ENCODE peak calls at places on chromosomes 2 and 18, in six cellular contexts. U, T, O, C, B and P are unnamed samples.

GRCh38 chr2:64653174-64654062 is at the start of gene SERTAD2:
- DNase-seq in U (peak; percentile 88), T (peak; percentile 87), O (peak; percentile 87), C (peak; percentile 74), B (peak; percentile 91), P (no peak)

GRCh38 chr2:16900405-16901025 is 234.9 kb upstream of the CYRIA start:
- DNase-seq in U (no peak), T (no peak), O (no peak), C (no peak), B (no peak), P (no peak)

GRCh38 chr2:3277050-3277747 is 100.4 kb downstream of the EIPR1 start:
- DNase-seq in U (peak; percentile 5), T (no peak), O (peak; percentile 8), C (no peak), B (no peak), P (no peak)

GRCh38 chr2:107467414-107467813 is 359.3 kb upstream of the RGPD4 start:
- DNase-seq in U (no peak), T (no peak), O (no peak), C (no peak), B (no peak), P (no peak)

GRCh38 chr18:23356915-23357421 is 96.1 kb upstream of the RIOK3 start:
- DNase-seq in U (no peak), T (no peak), O (no peak), C (no peak), B (no peak), P (peak; percentile 73)

GRCh38 chr2:24819442-24820174 is 26.4 kb downstream of the CENPO start:
- DNase-seq in U (no peak), T (no peak), O (no peak), C (no peak), B (no peak), P (no peak)

GRCh38 chr2:233832869-233833812 is 21.2 kb downstream of the HJURP start:
- DNase-seq in U (no peak), T (no peak), O (no peak), C (no peak), B (peak; percentile 18), P (no peak)

GRCh38 chr2:46230115-46230571 is 67.1 kb upstream of the EPAS1 start:
- DNase-seq in U (peak; percentile 53), T (no peak), O (peak; percentile 15), C (peak; percentile 16), B (no peak), P (no peak)

GRCh38 chr2:42132966-42133641 is 36.0 kb upstream of the EML4 start:
- DNase-seq in U (peak; percentile 90), T (peak; percentile 86), O (peak; percentile 95), C (peak; percentile 41), B (peak; percentile 85), P (peak; percentile 93)

GRCh38 chr2:234853739-234854138 is 98.1 kb upstream of the SH3BP4 start:
- DNase-seq in U (no peak), T (no peak), O (no peak), C (no peak), B (no peak), P (no peak)

GRCh38 chr2:216320852-216321251 is 51.4 kb downstream of the MARCHF4 start:
- DNase-seq in U (no peak), T (no peak), O (no peak), C (no peak), B (no peak), P (no peak)

GRCh38 chr2:66571873-66572272 is 136.9 kb downstream of the MEIS1 start:
- DNase-seq in U (no peak), T (no peak), O (no peak), C (no peak), B (no peak), P (no peak)

GRCh38 chr2:231433990-231434389 is 30.3 kb downstream of the NCL start:
- DNase-seq in U (no peak), T (no peak), O (no peak), C (no peak), B (no peak), P (no peak)

GRCh38 chr2:128282246-128282975 is 36.3 kb downstream of the HS6ST1 start:
- DNase-seq in U (no peak), T (no peak), O (peak; percentile 41), C (no peak), B (no peak), P (no peak)

GRCh38 chr18:7908686-7909299 is 341.7 kb downstream of the PTPRM start:
- DNase-seq in U (no peak), T (no peak), O (no peak), C (no peak), B (no peak), P (no peak)

GRCh38 chr2:227826019-227826521 is 12.4 kb downstream of the CCL20 start:
- DNase-seq in U (no peak), T (no peak), O (no peak), C (no peak), B (peak; percentile 47), P (no peak)

GRCh38 chr2:180012523-180012922 is 5.4 kb upstream of the CWC22 start:
- DNase-seq in U (no peak), T (no peak), O (no peak), C (no peak), B (no peak), P (no peak)

GRCh38 chr2:188406414-188406813 is 114.7 kb downstream of the GULP1 start:
- DNase-seq in U (no peak), T (no peak), O (no peak), C (no peak), B (no peak), P (no peak)

GRCh38 chr2:121689356-121689755 is 40.1 kb upstream of the CLASP1 start:
- DNase-seq in U (no peak), T (no peak), O (peak; percentile 24), C (no peak), B (no peak), P (no peak)

GRCh38 chr2:240232961-240233890 is 92.8 kb upstream of the OTOS start:
- DNase-seq in U (peak; percentile 76), T (peak; percentile 89), O (peak; percentile 98), C (peak; percentile 94), B (peak; percentile 82), P (no peak)

GRCh38 chr18:13452851-13453524 is 234.4 kb downstream of the LDLRAD4 start:
- DNase-seq in U (no peak), T (peak; percentile 6), O (no peak), C (no peak), B (no peak), P (no peak)

GRCh38 chr18:261398-262073 is 6.3 kb downstream of the THOC1 start:
- DNase-seq in U (no peak), T (no peak), O (no peak), C (no peak), B (no peak), P (no peak)
- H3K4me3 ChIP-seq in U (no peak overlapping the region), T (no peak overlapping the region), O (no peak overlapping the region), C (no peak overlapping the region), B (no peak overlapping the region), P (no peak overlapping the region)

GRCh38 chr2:236614566-236614965 is 44.9 kb downstream of the ACKR3 start:
- DNase-seq in U (no peak), T (no peak), O (no peak), C (no peak), B (no peak), P (no peak)
- TF ChIP-seq CTCF in U (no peak), T (no peak), O (no peak), C (no peak), B (no peak), P (no peak)

GRCh38 chr2:85553184-85553583 is 8.1 kb downstream of the GGCX start:
- DNase-seq in U (no peak), T (no peak), O (no peak), C (no peak), B (no peak), P (no peak)

GRCh38 chr2:85551698-85552678 is 9.3 kb downstream of the GGCX start:
- DNase-seq in U (peak; percentile 88), T (peak; percentile 84), O (peak; percentile 78), C (peak; percentile 71), B (peak; percentile 91), P (no peak)

GRCh38 chr2:85558160-85558559 is 3.1 kb downstream of the GGCX start:
- DNase-seq in U (no peak), T (no peak), O (no peak), C (no peak), B (no peak), P (no peak)

GRCh38 chr2:85557130-85557529 is 4.2 kb downstream of the GGCX start:
- DNase-seq in U (no peak), T (no peak), O (no peak), C (no peak), B (no peak), P (no peak)

GRCh38 chr2:85554980-85555612 is 6.2 kb downstream of the GGCX start:
- DNase-seq in U (no peak), T (no peak), O (no peak), C (no peak), B (no peak), P (no peak)
- H3K36me3 ChIP-seq in U (peaks cover 36% of the 10 kb centered on the region), T (no peaks in the 10 kb centered on the region), O (no peaks in the 10 kb centered on the region), C (peaks cover 51% of the 10 kb centered on the region), B (peaks cover 20% of the 10 kb centered on the region), P (peaks cover 29% of the 10 kb centered on the region)

GRCh38 chr2:170812716-170813585 is 3.7 kb upstream of the GAD1 start:
- DNase-seq in U (no peak), T (no peak), O (peak; percentile 63), C (peak; percentile 53), B (no peak), P (peak; percentile 22)
- H3K4me3 ChIP-seq in U (no peak overlapping the region), T (no peak overlapping the region), O (no peak overlapping the region), C (no peak overlapping the region), B (no peak overlapping the region), P (no peak overlapping the region)

GRCh38 chr2:199434555-199434954 is 23.2 kb downstream of the SATB2 start:
- DNase-seq in U (no peak), T (no peak), O (no peak), C (no peak), B (no peak), P (no peak)

GRCh38 chr2:199430219-199430618 is 27.5 kb downstream of the SATB2 start:
- DNase-seq in U (no peak), T (no peak), O (no peak), C (no peak), B (no peak), P (no peak)

GRCh38 chr2:199431748-199432213 is 26.0 kb downstream of the SATB2 start:
- DNase-seq in U (no peak), T (no peak), O (no peak), C (no peak), B (no peak), P (no peak)

GRCh38 chr2:199428291-199428690 is 29.4 kb downstream of the SATB2 start:
- DNase-seq in U (no peak), T (no peak), O (no peak), C (no peak), B (no peak), P (no peak)

GRCh38 chr2:199433204-199433832 is 24.4 kb downstream of the SATB2 start:
- DNase-seq in U (no peak), T (no peak), O (no peak), C (no peak), B (no peak), P (no peak)
- TF ChIP-seq CTCF in U (no peak), T (no peak), O (no peak), C (no peak), B (no peak), P (no peak)

GRCh38 chr2:182503886-182504285 is 77.0 kb upstream of the PDE1A start:
- DNase-seq in U (no peak), T (no peak), O (no peak), C (no peak), B (no peak), P (no peak)
- H3K36me3 ChIP-seq in U (no peaks in the 10 kb centered on the region), T (no peaks in the 10 kb centered on the region), O (no peaks in the 10 kb centered on the region), C (no peaks in the 10 kb centered on the region), B (no peaks in the 10 kb centered on the region), P (no peaks in the 10 kb centered on the region)